ENCODE peak calls at places on chromosomes 2 and 18, in seven cellular contexts. T is stomach, K is uterus, S is HCT116, A is A549, X is tibial artery, L is breast epithelium. D is an unnamed sample.

GRCh38 chr2:45438872-45439665 is 172.0 kb downstream of the SRBD1 start:
- DNase-seq in X (no peak), T (no peak), S (no peak), K (no peak), A (no peak), L (no peak), D (no peak)

GRCh38 chr2:109376115-109376514 is 237.7 kb downstream of the SEPTIN10 start:
- DNase-seq in X (peak), L (peak), T (peak), S (no peak), K (peak), A (no peak), D (no peak)

GRCh38 chr2:28103611-28104010 is 213.1 kb downstream of the BABAM2 start:
- DNase-seq in A (no peak), X (no peak), L (no peak), K (no peak), S (no peak), T (no peak), D (no peak)

GRCh38 chr2:197909377-197909776 is 105.0 kb downstream of the PLCL1 start:
- DNase-seq in T (no peak), L (no peak), A (no peak), S (peak), X (no peak), K (no peak), D (no peak)

GRCh38 chr2:37168217-37168981 is 11.6 kb upstream of the EIF2AK2 start:
- DNase-seq in K (no peak), S (peak), L (no peak), X (no peak), A (peak), T (no peak), D (no peak)

GRCh38 chr2:131535526-131535925 is 7.8 kb downstream of the CCDC74A start:
- DNase-seq in S (no peak), L (no peak), T (no peak), X (no peak), A (no peak), K (no peak), D (no peak)

GRCh38 chr2:106108351-106108750 is 85.8 kb downstream of the UXS1 start:
- DNase-seq in X (no peak), S (no peak), K (no peak), T (no peak), A (no peak), L (no peak), D (no peak)

GRCh38 chr2:241354668-241355658 is 1.1 kb upstream of the FARP2 start:
- DNase-seq in S (peak), L (peak), X (peak), T (peak), K (peak), A (peak), D (no peak)

GRCh38 chr2:172460780-172461201 is 33.4 kb downstream of the ITGA6 start:
- DNase-seq in T (no peak), K (no peak), A (no peak), S (no peak), L (no peak), X (no peak), D (no peak)

GRCh38 chr2:7882296-7882695 is 799.6 kb upstream of the ID2 start:
- DNase-seq in K (no peak), S (no peak), T (no peak), A (no peak), X (no peak), L (no peak), D (no peak)

GRCh38 chr2:60550151-60550983 is 3.1 kb downstream of the BCL11A start:
- DNase-seq in A (peak), X (no peak), S (peak), K (no peak), L (peak), T (peak), D (no peak)

GRCh38 chr2:237434916-237435315 is 21.0 kb upstream of the COL6A3 start:
- DNase-seq in K (peak), L (no peak), A (no peak), X (no peak), S (no peak), T (no peak), D (no peak)

GRCh38 chr18:32920796-32921787 is 148.3 kb upstream of the KLHL14 start:
- DNase-seq in K (no peak), A (peak), X (no peak), S (no peak), T (no peak), L (no peak), D (peak)

GRCh38 chr2:220998156-220998555 is 573.9 kb downstream of the EPHA4 start:
- DNase-seq in S (no peak), A (no peak), T (no peak), X (no peak), L (no peak), K (no peak), D (no peak)

GRCh38 chr18:56795381-56795780 is 144.2 kb downstream of the WDR7 start:
- DNase-seq in S (no peak), K (no peak), L (no peak), T (no peak), X (no peak), A (no peak), D (no peak)

GRCh38 chr2:223537669-223538601 is 64.2 kb downstream of the SCG2 start:
- DNase-seq in T (no peak), K (no peak), X (no peak), L (no peak), A (no peak), S (no peak), D (no peak)

GRCh38 chr18:48952287-48953095 is 1.7 kb upstream of the SMAD7 start:
- DNase-seq in L (peak), A (no peak), K (peak), X (peak), S (no peak), T (peak), D (no peak)

GRCh38 chr2:178804791-178805190 is 2.4 kb downstream of the TTN start:
- DNase-seq in K (no peak), A (peak), L (no peak), X (no peak), T (no peak), S (peak), D (peak)

GRCh38 chr18:11398625-11399024 is 210.8 kb upstream of the SLC35G4 start:
- DNase-seq in X (no peak), K (no peak), S (peak), T (no peak), L (no peak), A (no peak), D (no peak)

GRCh38 chr2:199469514-199470360 is 12.0 kb upstream of the SATB2 start:
- DNase-seq in K (no peak), X (no peak), L (no peak), S (no peak), A (no peak), T (no peak), D (no peak)

GRCh38 chr18:2983296-2983695 is 29.6 kb downstream of the LPIN2 start:
- DNase-seq in S (no peak), X (no peak), L (no peak), A (no peak), K (no peak), T (no peak), D (no peak)

GRCh38 chr18:2984703-2985261 is 28.2 kb downstream of the LPIN2 start:
- DNase-seq in L (no peak), A (no peak), S (no peak), X (no peak), K (no peak), T (peak), D (peak)

GRCh38 chr18:2986150-2986865 is 26.6 kb downstream of the LPIN2 start:
- DNase-seq in A (no peak), X (no peak), L (no peak), T (no peak), K (no peak), S (no peak), D (no peak)

GRCh38 chr18:2988041-2988794 is 24.7 kb downstream of the LPIN2 start:
- DNase-seq in T (no peak), X (no peak), S (no peak), K (no peak), L (no peak), A (no peak), D (no peak)

GRCh38 chr18:2985628-2986027 is 27.3 kb downstream of the LPIN2 start:
- DNase-seq in S (peak), X (no peak), K (no peak), A (no peak), T (no peak), L (no peak), D (no peak)
- TF ChIP-seq CTCF in S (peak), X (peak), K (peak), A (peak), T (no peak), L (peak), D (peak)

GRCh38 chr18:13577091-13577697 is 149.2 kb downstream of the FAM210A start:
- DNase-seq in S (no peak), K (no peak), L (no peak), A (no peak), X (no peak), T (no peak), D (no peak)
- H3K4me3 ChIP-seq in S (no peak), K (no peak), L (peak), A (no peak), X (no peak), T (no peak), D (no peak)

GRCh38 chr18:43866696-43867095 is 589.4 kb upstream of the SYT4 start:
- DNase-seq in A (no peak), S (no peak), T (no peak), K (no peak), X (no peak), L (no peak), D (no peak)

DNA sequence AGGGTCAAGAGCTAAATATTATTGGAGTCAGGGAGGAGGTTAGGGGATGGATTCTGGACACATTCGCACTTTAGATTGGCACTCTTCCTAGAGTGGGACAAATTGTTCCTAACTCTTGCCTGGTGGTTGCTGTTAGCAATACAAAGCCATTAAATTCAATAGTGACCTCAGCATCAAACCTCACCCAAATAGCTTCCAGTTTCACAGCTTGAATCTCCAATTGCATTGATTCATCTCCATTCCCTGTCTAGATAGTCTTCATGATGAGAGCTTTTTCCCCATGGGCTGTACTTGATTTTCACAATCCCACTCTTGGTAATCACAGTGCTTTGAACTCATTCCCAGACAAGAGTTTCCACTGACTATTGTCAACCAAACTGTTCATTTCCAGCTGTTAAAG is 585.9 kb upstream of the SYT4 start:
- DNase-seq in X (peak), K (no peak), L (no peak), A (no peak), T (no peak), S (no peak), D (no peak)
- TF ChIP-seq CTCF in X (no peak), K (no peak), L (no peak), A (no peak), T (no peak), S (no peak), D (no peak)

DNA sequence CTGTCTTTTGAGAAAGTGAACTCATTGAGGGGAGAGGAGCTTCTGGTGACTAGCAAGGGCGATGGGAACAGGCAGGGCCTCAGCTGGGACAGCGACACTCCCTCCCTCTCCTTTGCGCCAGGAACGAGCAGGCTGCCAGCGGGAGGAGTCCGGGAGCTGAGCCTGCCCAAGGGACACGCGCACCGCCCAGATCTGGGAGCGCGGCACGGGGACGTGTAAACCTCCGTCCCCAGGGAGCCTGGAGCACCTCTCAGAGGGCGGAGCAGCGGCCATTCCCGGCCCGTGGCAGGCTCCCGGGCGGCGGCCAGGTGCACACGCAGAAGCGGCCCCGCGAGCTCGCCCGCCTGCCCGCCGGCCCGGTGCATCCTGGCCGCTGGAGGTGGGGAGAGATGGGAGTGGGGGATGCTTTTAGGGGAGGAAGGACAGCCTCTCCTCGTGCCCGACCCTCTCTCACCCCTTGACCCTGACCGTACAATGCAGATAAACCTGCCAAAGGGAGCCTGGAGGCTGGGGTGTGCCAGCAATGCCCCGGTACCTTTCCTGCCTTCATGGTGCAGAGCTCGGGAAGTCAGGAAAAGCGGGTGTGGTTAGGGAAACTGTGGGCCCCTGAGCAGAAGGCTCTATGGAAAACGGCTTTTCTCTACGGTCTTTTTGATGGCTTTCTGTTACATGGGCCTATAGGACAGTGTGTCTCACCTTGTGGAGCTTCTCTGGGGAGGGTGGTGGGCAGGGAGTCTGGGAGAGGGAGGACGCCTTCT is 2.2 kb downstream of the AQP4 start:
- DNase-seq in A (peak), L (peak), T (peak), X (peak), S (no peak), K (no peak), D (no peak)
- H3K4me3 ChIP-seq in A (peak), L (peak), T (peak), X (no peak), S (peak), K (no peak), D (peak)

DNA sequence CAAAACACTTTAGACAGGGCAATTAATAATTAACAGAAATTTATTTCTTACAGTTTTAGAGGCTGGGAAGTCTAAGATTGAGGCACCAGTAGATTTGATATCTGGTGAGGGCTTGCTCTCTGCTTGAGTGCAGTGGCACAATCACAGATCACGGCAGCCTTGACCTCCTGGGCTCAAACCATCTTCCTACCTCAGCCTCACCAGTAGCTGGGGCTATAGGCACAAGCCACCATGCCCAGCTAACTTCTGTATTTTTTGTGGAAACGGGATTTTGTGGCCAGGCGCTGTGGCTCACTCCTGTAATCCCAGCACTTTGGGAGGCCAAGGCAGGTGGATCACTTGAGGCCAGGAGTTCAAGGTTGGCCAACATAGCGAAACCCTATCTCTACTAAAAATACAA is 29.0 kb upstream of the ACVR1 start:
- DNase-seq in L (no peak), A (no peak), K (no peak), S (no peak), X (no peak), T (no peak), D (no peak)
- TF ChIP-seq CTCF in L (no peak), A (no peak), K (no peak), S (no peak), X (no peak), T (no peak), D (no peak)

DNA sequence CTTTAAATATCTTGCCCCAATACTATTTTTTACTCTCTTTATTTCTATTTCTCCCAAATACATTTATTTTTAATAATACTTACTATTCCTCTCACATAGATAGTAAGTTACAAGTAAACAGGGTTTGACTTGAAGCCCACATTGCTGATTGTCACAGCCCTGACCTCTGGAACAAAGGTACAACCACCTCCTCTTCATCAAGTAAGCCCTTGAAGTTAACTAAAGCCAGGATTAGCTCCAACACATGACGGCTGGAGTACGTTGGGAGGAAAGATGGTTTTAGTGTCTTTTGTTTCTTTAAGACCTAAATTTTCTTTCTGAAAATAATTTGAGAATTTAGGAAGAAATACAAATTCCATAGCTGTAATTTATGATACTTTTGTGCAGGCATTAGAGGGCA is 951 bp downstream of the MYOM1 start:
- DNase-seq in S (no peak), A (no peak), K (no peak), L (no peak), X (no peak), T (no peak), D (no peak)
- H3K4me3 ChIP-seq in S (no peak), A (no peak), K (peak), L (no peak), X (peak), T (peak), D (no peak)

D was measured in epithelial cell of proximal tubule.